ENCODE peak calls at places on chromosomes 3 and 15, in nine cellular contexts. W, R, B, O, Y, V, Z, M and J are unnamed samples.

GRCh38 chr3:53729130-53729529 is 117.1 kb downstream of the CHDH start:
- DNase-seq in W (no peak), R (no peak), B (no peak), O (no peak), Y (no peak), V (no peak), Z (no peak), M (no peak), J (no peak)

GRCh38 chr15:39638041-39638440 is 57.2 kb downstream of the THBS1 start:
- DNase-seq in W (no peak), R (no peak), B (no peak), O (no peak), Y (no peak), V (no peak), Z (no peak), M (no peak), J (peak)

GRCh38 chr3:129622418-129622872 is 16.0 kb upstream of the PLXND1 start:
- DNase-seq in W (peak), R (no peak), B (no peak), O (no peak), Y (no peak), V (no peak), Z (no peak), M (no peak), J (no peak)

GRCh38 chr15:31387483-31388118 is 61.0 kb downstream of the KLF13 start:
- DNase-seq in W (peak), R (no peak), B (no peak), O (peak), Y (no peak), V (no peak), Z (peak), M (no peak), J (no peak)

GRCh38 chr3:184565421-184566211 is 4.0 kb downstream of the EPHB3 start:
- DNase-seq in W (peak), R (peak), B (no peak), O (peak), Y (no peak), V (peak), Z (no peak), M (peak), J (peak)

GRCh38 chr3:78632925-78633324 is 1134.9 kb downstream of the ROBO1 start:
- DNase-seq in W (no peak), R (no peak), B (no peak), O (no peak), Y (no peak), V (no peak), Z (no peak), M (no peak), J (no peak)

GRCh38 chr3:40009991-40010390 is 200.6 kb downstream of the MYRIP start:
- DNase-seq in W (no peak), R (no peak), B (no peak), O (no peak), Y (no peak), V (no peak), Z (no peak), M (no peak), J (no peak)

GRCh38 chr3:36305929-36306520 is 74.3 kb upstream of the STAC start:
- DNase-seq in W (no peak), R (no peak), B (no peak), O (no peak), Y (no peak), V (no peak), Z (no peak), M (no peak), J (no peak)

GRCh38 chr3:155504682-155505081 is 211.2 kb upstream of the STRIT1 start:
- DNase-seq in W (no peak), R (no peak), B (no peak), O (no peak), Y (no peak), V (no peak), Z (no peak), M (no peak), J (no peak)

GRCh38 chr3:61545716-61546115 is 15.7 kb upstream of the PTPRG start:
- DNase-seq in W (no peak), R (no peak), B (no peak), O (no peak), Y (no peak), V (no peak), Z (no peak), M (no peak), J (no peak)

GRCh38 chr3:66121288-66121687 is 82.6 kb upstream of the MAGI1 start:
- DNase-seq in W (no peak), R (no peak), B (no peak), O (peak), Y (no peak), V (no peak), Z (no peak), M (peak), J (no peak)

GRCh38 chr15:25333049-25333448 is 105.8 kb downstream of the UBE3A start:
- DNase-seq in W (no peak), R (peak), B (no peak), O (peak), Y (no peak), V (no peak), Z (no peak), M (no peak), J (no peak)

GRCh38 chr3:186990282-186990681 is 60.0 kb downstream of the ST6GAL1 start:
- DNase-seq in W (no peak), R (no peak), B (no peak), O (no peak), Y (no peak), V (no peak), Z (no peak), M (no peak), J (no peak)

GRCh38 chr15:85837011-85837433 is 42.3 kb upstream of the KLHL25 start:
- DNase-seq in W (peak), R (peak), B (peak), O (peak), Y (no peak), V (peak), Z (no peak), M (no peak), J (no peak)

GRCh38 chr3:127788436-127788835 is 33.9 kb downstream of the MGLL start:
- DNase-seq in W (peak), R (no peak), B (no peak), O (no peak), Y (no peak), V (no peak), Z (no peak), M (no peak), J (no peak)

GRCh38 chr3:16090013-16090412 is 84.5 kb upstream of the GALNT15 start:
- DNase-seq in W (peak), R (no peak), B (no peak), O (peak), Y (no peak), V (no peak), Z (no peak), M (peak), J (peak)

GRCh38 chr15:81851307-81851706 is 194.5 kb downstream of the MEX3B start:
- DNase-seq in W (peak), R (no peak), B (no peak), O (no peak), Y (no peak), V (no peak), Z (no peak), M (no peak), J (no peak)

GRCh38 chr15:42090375-42090774 is 4.0 kb downstream of the PLA2G4D start:
- DNase-seq in W (no peak), R (peak), B (no peak), O (no peak), Y (no peak), V (no peak), Z (peak), M (no peak), J (no peak)

GRCh38 chr3:17478673-17479072 is 263.8 kb downstream of the TBC1D5 start:
- DNase-seq in W (peak), R (no peak), B (no peak), O (peak), Y (no peak), V (no peak), Z (no peak), M (peak), J (peak)

GRCh38 chr3:188000361-188000861 is 153.5 kb upstream of the LPP start:
- DNase-seq in W (peak), R (peak), B (no peak), O (no peak), Y (no peak), V (no peak), Z (no peak), M (no peak), J (no peak)

GRCh38 chr3:127903596-127903995 is 11.4 kb upstream of the KBTBD12 start:
- DNase-seq in W (no peak), R (no peak), B (no peak), O (no peak), Y (no peak), V (no peak), Z (no peak), M (no peak), J (no peak)

DNA sequence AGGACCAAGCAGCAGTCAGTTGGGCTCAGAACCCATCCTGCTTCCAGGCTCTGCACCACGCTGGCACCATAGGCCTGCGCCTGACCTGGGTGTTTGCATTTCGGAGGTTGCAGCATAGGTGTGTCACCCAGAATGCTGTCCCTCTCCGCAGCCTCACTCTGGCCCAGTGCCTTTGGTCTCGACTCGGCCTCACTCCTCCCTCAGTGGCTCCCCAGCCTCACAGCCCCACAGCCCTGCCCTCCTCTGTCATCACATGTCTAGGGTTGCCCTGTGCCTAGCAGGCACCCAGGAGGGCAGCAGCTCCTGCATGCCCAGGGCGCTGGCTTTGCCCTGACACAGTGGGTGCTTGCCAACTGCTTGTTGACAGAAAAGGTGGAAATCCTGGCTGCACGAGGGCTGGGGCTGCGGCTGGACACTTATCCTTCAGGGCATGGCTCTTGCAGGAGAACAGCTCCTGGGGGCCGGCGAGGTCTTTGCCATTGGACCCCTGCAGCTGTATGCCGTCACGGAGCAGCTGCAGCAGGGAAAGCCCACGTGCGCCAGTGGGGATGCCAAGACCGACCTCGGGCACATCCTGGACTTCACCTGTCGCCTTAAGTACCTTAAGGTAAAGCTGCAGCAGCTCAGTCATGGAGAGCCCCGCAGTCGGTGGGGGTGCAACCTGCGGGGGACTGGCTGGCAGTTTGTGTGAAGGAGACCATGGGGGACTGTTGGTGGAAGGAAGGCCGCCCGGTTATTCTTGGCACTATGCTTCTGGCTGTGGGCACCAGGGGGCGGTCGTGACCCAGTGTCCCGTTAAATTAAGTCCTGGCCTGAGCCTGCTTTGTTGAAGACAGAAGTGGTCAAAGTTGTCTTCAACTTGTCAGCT is 16.2 kb downstream of the NISCH start:
- DNase-seq in W (peak), R (peak), B (peak), O (peak), Y (peak), V (peak), Z (peak), M (peak), J (no peak)
- TF ChIP-seq CTCF in W (peak), R (peak), B (peak), O (peak), Y (peak), V (peak), Z (peak), M (peak), J (peak)

GRCh38 chr15:88490036-88490435 is 22.5 kb downstream of the MRPS11 start:
- DNase-seq in W (no peak), R (no peak), B (no peak), O (no peak), Y (no peak), V (no peak), Z (no peak), M (no peak), J (no peak)

GRCh38 chr15:88487796-88488523 is 20.5 kb downstream of the MRPS11 start:
- DNase-seq in W (no peak), R (no peak), B (no peak), O (no peak), Y (no peak), V (no peak), Z (no peak), M (no peak), J (no peak)

GRCh38 chr15:88489321-88489720 is 21.8 kb downstream of the MRPS11 start:
- DNase-seq in W (no peak), R (no peak), B (no peak), O (no peak), Y (no peak), V (no peak), Z (no peak), M (no peak), J (no peak)

GRCh38 chr15:88484781-88485246 is 17.3 kb downstream of the MRPS11 start:
- DNase-seq in W (peak), R (no peak), B (peak), O (peak), Y (no peak), V (no peak), Z (no peak), M (peak), J (peak)

DNA sequence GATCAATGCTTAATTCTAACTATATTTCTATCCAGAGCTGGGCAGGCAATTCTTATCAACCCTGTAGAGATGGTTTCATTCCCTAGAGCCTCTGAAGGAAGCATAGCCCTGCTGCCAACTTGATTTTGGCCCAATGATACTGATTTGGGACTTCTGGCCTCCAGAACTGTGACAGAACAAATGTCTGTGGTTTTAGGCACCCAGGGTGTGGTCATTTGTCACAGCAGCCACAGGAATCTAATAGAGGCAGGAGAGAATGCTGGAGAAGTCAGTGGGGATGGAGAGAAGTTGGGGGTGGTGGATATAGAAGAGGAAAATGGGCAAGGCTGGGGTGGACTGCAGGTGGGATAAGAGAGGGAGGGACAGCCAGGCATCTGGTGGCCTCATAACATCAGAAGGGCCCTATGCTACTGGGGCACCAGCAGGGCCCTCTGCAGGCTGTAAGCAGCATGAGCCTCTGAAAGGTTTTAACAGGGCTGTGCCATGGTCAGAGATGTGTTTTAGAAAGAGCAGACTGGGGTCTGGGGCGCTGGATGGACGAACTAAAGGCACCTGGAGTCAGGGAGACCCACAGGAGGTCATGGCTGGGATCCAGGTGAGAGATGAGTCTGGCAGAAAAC is 19.8 kb downstream of the MRPS11 start:
- DNase-seq in W (no peak), R (no peak), B (no peak), O (no peak), Y (no peak), V (no peak), Z (no peak), M (no peak), J (no peak)
- TF ChIP-seq CTCF in W (no peak), R (no peak), B (no peak), O (no peak), Y (no peak), V (no peak), Z (no peak), M (no peak), J (no peak)

DNA sequence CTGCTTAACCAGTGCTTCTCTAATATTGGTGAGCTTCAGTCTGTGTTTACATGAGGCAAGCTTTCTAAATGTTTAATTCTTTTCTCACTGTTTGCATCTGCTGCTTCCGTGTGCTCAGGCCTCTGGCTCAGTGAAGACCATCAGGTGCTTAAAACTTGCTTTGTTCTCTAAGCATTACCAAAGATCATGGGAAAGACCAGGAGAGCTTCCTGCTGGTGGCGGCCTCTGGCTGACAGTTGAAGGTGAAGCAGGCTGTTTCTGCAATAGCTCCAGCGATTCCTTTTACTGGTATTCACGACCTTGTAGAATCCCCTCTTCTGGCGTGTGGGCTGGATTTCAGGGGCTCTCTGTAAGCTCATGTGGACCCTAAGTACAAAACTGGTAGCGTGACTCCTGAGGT is 45.1 kb downstream of the EDEM1 start:
- DNase-seq in W (no peak), R (no peak), B (no peak), O (no peak), Y (no peak), V (no peak), Z (no peak), M (no peak), J (no peak)
- TF ChIP-seq CTCF in W (peak), R (no peak), B (no peak), O (no peak), Y (no peak), V (no peak), Z (no peak), M (peak), J (no peak)

GRCh38 chr15:70214266-70214665 is 116.5 kb upstream of the TLE3 start:
- DNase-seq in W (no peak), R (no peak), B (no peak), O (no peak), Y (no peak), V (no peak), Z (no peak), M (no peak), J (no peak)
- TF ChIP-seq CTCF in W (peak), R (no peak), B (no peak), O (peak), Y (no peak), V (no peak), Z (no peak), M (no peak), J (no peak)

GRCh38 chr3:151425640-151426336 is 35.1 kb downstream of the IGSF10 start:
- DNase-seq in W (no peak), R (no peak), B (no peak), O (no peak), Y (no peak), V (no peak), Z (no peak), M (no peak), J (no peak)
- TF ChIP-seq CTCF in W (peak), R (peak), B (peak), O (peak), Y (peak), V (no peak), Z (peak), M (peak), J (no peak)

GRCh38 chr3:123258811-123259420 is 57.2 kb downstream of the SEC22A start:
- DNase-seq in W (peak), R (no peak), B (peak), O (peak), Y (no peak), V (no peak), Z (no peak), M (peak), J (peak)
- TF ChIP-seq CTCF in W (peak), R (peak), B (peak), O (peak), Y (peak), V (peak), Z (peak), M (peak), J (peak)

GRCh38 chr15:47820047-47820779 is 102.9 kb downstream of the SEMA6D start:
- DNase-seq in W (no peak), R (no peak), B (no peak), O (no peak), Y (no peak), V (no peak), Z (no peak), M (peak), J (peak)

GRCh38 chr15:47817825-47818681 is 100.7 kb downstream of the SEMA6D start:
- DNase-seq in W (no peak), R (no peak), B (no peak), O (no peak), Y (no peak), V (no peak), Z (no peak), M (no peak), J (no peak)

GRCh38 chr15:47822066-47822465 is 104.8 kb downstream of the SEMA6D start:
- DNase-seq in W (no peak), R (no peak), B (no peak), O (no peak), Y (no peak), V (no peak), Z (no peak), M (no peak), J (no peak)

GRCh38 chr15:47819158-47819557 is 101.9 kb downstream of the SEMA6D start:
- DNase-seq in W (no peak), R (no peak), B (no peak), O (no peak), Y (no peak), V (no peak), Z (no peak), M (no peak), J (no peak)

GRCh38 chr15:47820780-47821319 is 103.5 kb downstream of the SEMA6D start:
- DNase-seq in W (no peak), R (no peak), B (no peak), O (peak), Y (no peak), V (no peak), Z (no peak), M (peak), J (peak)
- TF ChIP-seq CTCF in W (no peak), R (no peak), B (no peak), O (no peak), Y (no peak), V (no peak), Z (no peak), M (no peak), J (no peak)